ENCODE peak calls at places on chromosomes 12 and 14, in six cellular contexts. L is retinal pigment epithelial cell, Y is prostate gland, C is AG09309, F is mammary epithelial cell, K is choroid plexus epithelial cell. B is an unnamed sample.

GRCh38 chr14:30737916-30738315 is 115.8 kb downstream of the SCFD1 start:
- DNase-seq in K (no peak), C (no peak), F (no peak), Y (no peak), L (no peak), B (no peak)

GRCh38 chr12:111451649-111452129 is 46.0 kb downstream of the SH2B3 start:
- DNase-seq in F (peak), L (no peak), Y (no peak), C (no peak), K (peak), B (peak)

GRCh38 chr12:104750061-104750460 is 208.0 kb downstream of the SLC41A2 start:
- DNase-seq in F (no peak), Y (no peak), L (no peak), C (peak), K (peak), B (peak)

GRCh38 chr14:26621807-26622560 is 24.2 kb upstream of the NOVA1 start:
- DNase-seq in L (no peak), C (no peak), K (peak), Y (no peak), F (no peak), B (no peak)

GRCh38 chr12:123912415-123913385 is 59.9 kb downstream of the CCDC92 start:
- DNase-seq in Y (no peak), F (no peak), C (no peak), L (no peak), K (no peak), B (peak)

GRCh38 chr12:64082866-64083268 is 139.2 kb downstream of the KICS2 start:
- DNase-seq in C (no peak), K (no peak), F (no peak), L (no peak), Y (no peak), B (no peak)

GRCh38 chr14:96225745-96226151 is 21.1 kb downstream of the BDKRB2 start:
- DNase-seq in F (peak), C (peak), K (no peak), Y (no peak), L (no peak), B (no peak)

GRCh38 chr14:104436047-104436531 is 143.5 kb upstream of the C14orf180 start:
- DNase-seq in C (no peak), K (peak), F (no peak), L (peak), Y (no peak), B (no peak)

GRCh38 chr12:68175566-68176033 is 16.1 kb upstream of the IFNG start:
- DNase-seq in C (no peak), Y (no peak), F (peak), K (no peak), L (no peak), B (peak)

GRCh38 chr12:27164330-27165045 is 79.6 kb upstream of the STK38L start:
- DNase-seq in K (no peak), L (no peak), F (no peak), Y (no peak), C (no peak), B (peak)

GRCh38 chr14:82414853-82415539 is 881.3 kb upstream of the SEL1L start:
- DNase-seq in L (no peak), K (no peak), F (no peak), Y (no peak), C (no peak), B (no peak)

GRCh38 chr12:46661161-46661845 is 164.5 kb downstream of the SLC38A4 start:
- DNase-seq in F (peak), Y (peak), K (peak), C (peak), L (peak), B (peak)

GRCh38 chr14:101821528-101821927 is 60.0 kb downstream of the PPP2R5C start:
- DNase-seq in C (no peak), F (no peak), L (no peak), K (no peak), Y (no peak), B (no peak)

GRCh38 chr12:89166525-89166934 is 185.8 kb downstream of the DUSP6 start:
- DNase-seq in K (peak), C (no peak), Y (no peak), F (peak), L (no peak), B (peak)

GRCh38 chr14:70855486-70855885 is 46.2 kb upstream of the MAP3K9 start:
- DNase-seq in C (no peak), F (no peak), L (no peak), Y (no peak), K (no peak), B (no peak)

GRCh38 chr14:92316937-92317336 is 6.0 kb upstream of the SLC24A4 start:
- DNase-seq in Y (no peak), C (no peak), F (peak), K (no peak), L (no peak), B (peak)

GRCh38 chr14:22339277-22339676 is 249.7 kb downstream of the DAD1 start:
- DNase-seq in K (peak), L (no peak), C (no peak), Y (no peak), F (no peak), B (no peak)

GRCh38 chr12:71704920-71705319 is 19.0 kb downstream of the TMEM19 start:
- DNase-seq in C (no peak), F (no peak), L (no peak), Y (no peak), K (no peak), B (no peak)

GRCh38 chr14:60753264-60754126 is 18.9 kb downstream of the MNAT1 start:
- DNase-seq in F (no peak), C (peak), L (no peak), K (peak), Y (no peak), B (peak)

GRCh38 chr14:95294834-95295599 is 24.7 kb downstream of the CLMN start:
- DNase-seq in F (peak), Y (no peak), C (no peak), K (peak), L (no peak), B (no peak)

GRCh38 chr12:55715833-55716581 is at the start of gene BLOC1S1:
- DNase-seq in K (peak), C (peak), Y (peak), F (peak), L (no peak), B (peak)

GRCh38 chr12:55713721-55714120 is 2.1 kb upstream of the BLOC1S1 start:
- DNase-seq in L (no peak), K (peak), Y (no peak), F (peak), C (peak), B (no peak)

GRCh38 chr12:55715169-55715764 is 579 bp upstream of the BLOC1S1 start:
- DNase-seq in F (no peak), K (peak), Y (no peak), L (no peak), C (no peak), B (no peak)

GRCh38 chr12:55712154-55712553 is 3.7 kb upstream of the BLOC1S1 start:
- DNase-seq in F (no peak), L (no peak), Y (no peak), K (no peak), C (no peak), B (no peak)

DNA sequence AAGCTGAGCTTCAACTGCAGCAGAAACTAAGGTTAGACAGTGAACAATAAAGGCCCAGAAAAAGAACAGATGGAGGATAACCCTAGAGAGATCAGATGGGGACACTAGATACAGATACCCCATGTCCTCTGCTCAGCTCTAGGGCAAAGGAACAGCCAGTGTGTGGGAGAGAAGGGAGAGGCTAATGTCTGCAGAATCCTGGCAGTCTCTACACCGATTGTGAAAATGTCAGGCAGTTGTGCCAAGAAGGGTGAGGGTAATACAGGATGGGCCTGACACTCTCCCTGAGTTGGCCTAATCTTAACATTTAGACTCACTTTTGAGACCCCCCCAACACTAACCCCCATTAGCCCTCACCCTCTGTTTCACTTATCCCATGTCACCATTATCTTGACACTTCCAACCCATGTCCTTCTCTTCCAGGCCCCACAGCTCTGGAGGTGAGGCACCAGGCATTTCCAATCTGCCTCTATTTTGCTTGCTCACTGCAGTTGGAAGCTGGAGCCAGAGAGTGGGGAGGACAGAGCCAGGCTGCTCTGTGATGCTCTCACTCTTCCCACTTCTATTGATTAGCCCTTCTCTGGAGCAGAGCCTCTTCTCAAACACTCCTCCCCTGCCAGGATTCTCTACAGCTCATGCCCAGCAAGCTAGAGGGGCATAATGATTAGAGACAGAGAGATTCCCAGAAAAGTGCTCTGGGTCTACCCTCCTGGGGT is 3.0 kb upstream of the BLOC1S1 start:
- DNase-seq in F (no peak), L (no peak), Y (no peak), K (no peak), C (no peak), B (no peak)
- H3K4me3 ChIP-seq in F (no peak), L (no peak), Y (no peak), K (no peak), C (no peak), B (no peak)

GRCh38 chr12:20376984-20377383 is 8.6 kb downstream of the PDE3A start:
- DNase-seq in C (no peak), L (no peak), F (no peak), Y (no peak), K (peak), B (peak)
- TF ChIP-seq CTCF in C (peak), L (peak), F (peak), Y (no peak), K (peak), B (peak)

GRCh38 chr12:6199531-6200265 is 502 bp upstream of the CD9 start:
- DNase-seq in L (no peak), F (no peak), C (no peak), K (peak), Y (peak), B (no peak)
- H3K4me3 ChIP-seq in L (peak), F (peak), C (peak), K (peak), Y (peak), B (peak)

GRCh38 chr12:106682594-106683234 is 91.8 kb upstream of the RIC8B start:
- DNase-seq in C (no peak), F (peak), Y (no peak), L (peak), K (peak), B (peak)
- TF ChIP-seq CTCF in C (peak), F (peak), Y (no peak), L (peak), K (peak), B (peak)

B was measured in GM12865.